ENCODE peak calls at places on chromosomes 2 and 18, in six cellular contexts. B is T follicular helper cell; E is stimulated activated CD8-positive, alpha-beta memory T cell treated with anti-CD3 and anti-CD28 coated beads, Interleukin-4, amount 100 ng/mL, for 1 hour; V is choroid plexus epithelial cell; L is RWPE1; C is pancreas. F is an unnamed sample.

GRCh38 chr2:219987830-219988229 is 360.4 kb downstream of the SLC4A3 start:
- DNase-seq in L (peak), E (no peak), C (no peak), V (peak), B (no peak), F (no peak)

GRCh38 chr2:74516070-74516633 is 1.9 kb downstream of the TLX2 start:
- DNase-seq in E (no peak), C (peak), L (peak), B (peak), V (no peak), F (peak)

GRCh38 chr2:65256088-65256487 is 28.5 kb downstream of the ACTR2 start:
- DNase-seq in E (no peak), L (no peak), V (peak), B (no peak), C (no peak), F (no peak)

GRCh38 chr2:232973336-232973735 is 39.7 kb downstream of the NGEF start:
- DNase-seq in V (no peak), E (no peak), L (no peak), B (no peak), C (no peak), F (no peak)

GRCh38 chr2:241702155-241702404 is 241 bp downstream of the ING5 start:
- DNase-seq in V (no peak), E (peak), C (peak), B (peak), L (peak), F (no peak)

GRCh38 chr2:54560146-54560881 is 104.2 kb downstream of the SPTBN1 start:
- DNase-seq in V (peak), E (no peak), C (no peak), L (peak), B (no peak), F (peak)

GRCh38 chr2:241768251-241768711 is 8.3 kb upstream of the GAL3ST2 start:
- DNase-seq in L (no peak), E (no peak), B (no peak), C (no peak), V (no peak), F (no peak)

GRCh38 chr2:99066602-99067001 is 74.9 kb upstream of the C2orf15 start:
- DNase-seq in L (peak), C (no peak), B (no peak), E (no peak), V (peak), F (no peak)

GRCh38 chr2:151408788-151409600 is 708 bp upstream of the RIF1 start:
- DNase-seq in L (no peak), C (no peak), V (no peak), B (no peak), E (no peak), F (no peak)

GRCh38 chr2:230968921-230969672 is 26.8 kb upstream of the SPATA3 start:
- DNase-seq in C (no peak), B (no peak), V (no peak), E (no peak), L (no peak), F (no peak)

GRCh38 chr18:26568926-26569700 is 20.8 kb upstream of the KCTD1 start:
- DNase-seq in B (no peak), L (no peak), E (no peak), C (no peak), V (no peak), F (no peak)

GRCh38 chr18:991441-991840 is 86.8 kb downstream of the ADCYAP1 start:
- DNase-seq in V (no peak), L (no peak), B (no peak), E (no peak), C (no peak), F (no peak)

GRCh38 chr2:8312221-8312620 is 369.6 kb upstream of the ID2 start:
- DNase-seq in E (no peak), B (no peak), V (no peak), C (no peak), L (no peak), F (no peak)

GRCh38 chr18:2459886-2460285 is 111.4 kb downstream of the METTL4 start:
- DNase-seq in C (no peak), V (no peak), B (no peak), E (no peak), L (no peak), F (no peak)

GRCh38 chr2:47535073-47535472 is 132.1 kb downstream of the MSH2 start:
- DNase-seq in B (no peak), C (no peak), V (no peak), L (no peak), E (no peak), F (no peak)

GRCh38 chr18:21997207-21998143 is 171.9 kb upstream of the GATA6 start:
- DNase-seq in C (no peak), L (peak), E (no peak), V (peak), B (no peak), F (no peak)

F was measured in Right ventricle myocardium superior.